ENCODE peak calls at places on chromosomes 11 and 22, in five cellular contexts. J is mesendoderm, Q is brain microvascular endothelial cell, Z is heart left ventricle, N is neuronal stem cell. B is an unnamed sample. For H3K27me3 and H3K36me3, the result is how much of the 10 kb centered on the place peaks cover.

GRCh38 chr11:45337583-45338360 is 51.6 kb upstream of the SYT13 start:
- DNase-seq in J (no peak), Q (no peak), Z (no peak), N (no peak), B (no peak)

GRCh38 chr22:38243007-38243775 is 29.6 kb downstream of the TMEM184B start:
- DNase-seq in J (no peak), Q (peak), Z (peak), N (no peak), B (peak)

GRCh38 chr11:68137833-68138232 is 16.6 kb upstream of the CHKA start:
- DNase-seq in J (no peak), Q (no peak), Z (no peak), N (no peak), B (no peak)

GRCh38 chr22:36191106-36191836 is 10.3 kb downstream of the APOL4 start:
- DNase-seq in J (no peak), Q (no peak), Z (peak), N (no peak), B (peak)

GRCh38 chr11:71138737-71139425 is 113.5 kb downstream of the SHANK2 start:
- DNase-seq in J (no peak), Q (no peak), Z (no peak), N (peak), B (no peak)

GRCh38 chr11:114340311-114341131 is 44.3 kb downstream of the NNMT start:
- DNase-seq in J (peak), Q (peak), Z (peak), N (peak), B (peak)

GRCh38 chr11:134513585-134514120 is 101.6 kb upstream of the B3GAT1 start:
- DNase-seq in J (no peak), Q (no peak), Z (no peak), N (no peak), B (no peak)

GRCh38 chr11:19719960-19720359 is 7.3 kb downstream of the NAV2 start:
- DNase-seq in J (no peak), Q (no peak), Z (no peak), N (no peak), B (no peak)

GRCh38 chr11:93225642-93226041 is 27.9 kb upstream of the SLC36A4 start:
- DNase-seq in J (peak), Q (no peak), Z (no peak), N (no peak), B (no peak)

GRCh38 chr22:44091021-44091721 is 67.1 kb downstream of the PARVB start:
- DNase-seq in J (peak), Q (peak), Z (no peak), N (no peak), B (peak)

GRCh38 chr22:33328789-33329296 is 270.7 kb upstream of the SYN3 start:
- DNase-seq in J (peak), Q (peak), Z (no peak), N (no peak), B (peak)

GRCh38 chr22:45007247-45007945 is 2.4 kb downstream of the PHF21B start:
- DNase-seq in J (peak), Q (peak), Z (peak), N (peak), B (peak)

GRCh38 chr11:10382518-10382917 is 72.5 kb upstream of the AMPD3 start:
- DNase-seq in J (peak), Q (no peak), Z (no peak), N (no peak), B (peak)

GRCh38 chr22:47918276-47918928 is 1156.0 kb downstream of the TBC1D22A start:
- DNase-seq in J (no peak), Q (no peak), Z (no peak), N (no peak), B (no peak)

GRCh38 chr22:25748140-25748539 is 6.2 kb downstream of the MYO18B start:
- DNase-seq in J (no peak), Q (no peak), Z (no peak), N (no peak), B (no peak)

GRCh38 chr11:62217191-62217748 is 8.8 kb downstream of the SCGB2A1 start:
- DNase-seq in J (peak), Q (no peak), Z (no peak), N (no peak), B (no peak)

GRCh38 chr11:61890536-61891330 is 612 bp downstream of the FADS3 start:
- DNase-seq in J (peak), Q (peak), Z (peak), N (no peak), B (peak)

GRCh38 chr11:34313099-34313517 is 44.7 kb downstream of the ABTB2 start:
- DNase-seq in J (no peak), Q (no peak), Z (peak), N (no peak), B (no peak)

GRCh38 chr11:12143461-12144258 is 33.3 kb downstream of the MICAL2 start:
- DNase-seq in J (no peak), Q (peak), Z (no peak), N (no peak), B (no peak)

GRCh38 chr11:77075425-77075905 is 8.7 kb downstream of the CAPN5 start:
- DNase-seq in J (no peak), Q (no peak), Z (no peak), N (no peak), B (no peak)

GRCh38 chr22:48727454-48728058 is 1100.1 kb downstream of the BRD1 start:
- DNase-seq in J (no peak), Q (no peak), Z (no peak), N (no peak), B (no peak)

GRCh38 chr22:20972933-20973577 is 6.0 kb downstream of the AIFM3 start:
- DNase-seq in J (no peak), Q (no peak), Z (no peak), N (no peak), B (no peak)

GRCh38 chr11:75325713-75326438 is 25.6 kb downstream of the ARRB1 start:
- DNase-seq in J (peak), Q (peak), Z (peak), N (no peak), B (peak)

GRCh38 chr11:130720232-130720787 is 196.0 kb downstream of the SNX19 start:
- DNase-seq in J (peak), Q (no peak), Z (no peak), N (no peak), B (no peak)

GRCh38 chr11:6022954-6023353 is 7.6 kb downstream of the OR56A1 start:
- DNase-seq in J (peak), Q (peak), Z (no peak), N (peak), B (no peak)

GRCh38 chr11:35138949-35139881 is at the start of gene CD44:
- DNase-seq in J (peak), Q (peak), Z (peak), N (peak), B (peak)

DNA sequence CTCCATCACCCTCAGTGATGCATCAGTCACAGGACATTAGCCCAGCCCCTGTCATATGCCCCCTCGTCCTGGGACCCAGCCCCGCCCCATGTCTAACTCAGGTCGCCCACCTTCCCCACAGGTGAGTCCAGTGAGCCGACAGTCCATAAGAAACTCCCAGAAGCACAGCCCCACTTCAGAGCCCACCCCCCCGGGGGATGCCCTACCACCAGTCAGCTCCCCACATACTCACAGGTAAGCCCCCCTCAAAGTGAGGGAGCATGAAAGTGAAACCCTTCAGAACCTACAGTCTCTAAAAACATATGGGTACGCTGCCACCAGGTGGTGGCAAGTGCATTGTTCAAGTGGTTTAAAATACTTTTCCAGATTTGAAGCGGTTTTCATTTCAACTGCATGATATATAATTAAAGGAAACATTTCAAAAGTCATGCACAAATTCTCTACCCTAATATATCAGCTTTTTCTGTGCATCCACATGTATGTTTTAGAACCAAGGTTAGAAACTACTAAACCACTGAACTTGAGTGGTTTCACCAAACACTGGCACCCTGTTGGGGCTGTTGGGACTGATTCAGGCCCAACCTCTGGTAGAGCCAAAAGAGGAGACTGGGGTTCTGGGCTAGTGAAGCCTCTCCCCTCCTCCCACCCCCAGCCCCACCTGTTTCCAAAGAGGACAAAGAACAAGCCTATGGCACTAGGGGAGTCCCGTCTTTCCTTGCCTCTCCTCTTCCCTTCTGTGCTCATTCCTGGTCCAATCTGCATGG is 17.3 kb downstream of the EPS8L2 start:
- DNase-seq in J (no peak), Q (no peak), Z (no peak), N (no peak), B (no peak)
- H3K27me3 ChIP-seq in J (under half), Q (under half), Z (under half), N (half or more), B (under half)

GRCh38 chr11:13247606-13248320 is 29.8 kb upstream of the BMAL1 start:
- DNase-seq in J (no peak), Q (no peak), Z (no peak), N (no peak), B (no peak)
- H3K36me3 ChIP-seq in J (under half), Q (under half), Z (under half), N (under half), B (under half)

GRCh38 chr11:57313071-57313787 is 11.5 kb downstream of the TNKS1BP1 start:
- DNase-seq in J (no peak), Q (no peak), Z (peak), N (no peak), B (no peak)

GRCh38 chr11:57310630-57311086 is 14.1 kb downstream of the TNKS1BP1 start:
- DNase-seq in J (no peak), Q (no peak), Z (no peak), N (no peak), B (peak)

GRCh38 chr11:57310091-57310490 is 14.7 kb downstream of the TNKS1BP1 start:
- DNase-seq in J (no peak), Q (no peak), Z (no peak), N (no peak), B (no peak)

GRCh38 chr11:57312511-57313021 is 12.2 kb downstream of the TNKS1BP1 start:
- DNase-seq in J (no peak), Q (no peak), Z (no peak), N (no peak), B (no peak)

DNA sequence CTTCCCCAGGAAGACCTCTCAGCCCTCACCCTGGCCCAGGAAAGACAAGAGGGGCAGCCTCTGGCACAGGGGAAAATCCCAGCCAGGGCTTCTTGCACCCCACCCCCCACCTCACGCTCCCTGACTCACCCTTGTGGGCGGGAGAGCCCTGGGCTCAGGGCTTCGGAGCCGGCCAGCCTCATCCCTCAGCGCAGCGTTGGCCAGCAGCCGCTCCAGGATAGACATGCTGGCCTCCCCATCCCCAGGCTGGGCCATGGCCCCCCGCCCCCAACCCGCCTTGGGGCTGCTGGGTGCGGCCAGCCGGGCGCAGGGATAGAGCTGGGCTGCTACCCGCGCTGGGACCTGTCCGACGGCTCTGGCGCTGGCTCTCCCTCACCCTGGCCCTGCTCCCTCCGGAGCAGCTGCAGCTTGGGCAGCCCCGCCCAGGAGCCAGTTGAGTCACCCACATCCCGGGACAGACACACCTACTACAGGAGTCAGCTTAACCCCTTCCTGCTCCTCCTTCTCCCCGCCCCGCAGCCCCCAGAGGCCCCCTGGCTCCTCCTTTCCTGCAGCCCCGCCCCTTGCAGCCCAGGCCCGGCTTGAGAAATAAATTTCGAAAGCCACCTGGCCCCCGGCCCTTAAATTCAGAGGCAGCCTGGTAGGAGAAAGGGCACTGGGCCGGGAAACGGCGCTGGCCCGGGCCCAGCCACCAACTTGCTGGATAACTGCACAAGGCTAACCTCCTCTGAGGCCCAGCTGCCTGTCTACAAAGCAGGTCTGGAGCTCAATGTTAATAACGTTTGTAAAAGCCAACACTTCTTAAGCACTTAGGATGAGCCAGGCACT is 13.4 kb downstream of the TNKS1BP1 start:
- DNase-seq in J (peak), Q (peak), Z (peak), N (peak), B (peak)
- H3K4me3 ChIP-seq in J (peak), Q (peak), Z (peak), N (peak), B (peak)

DNA sequence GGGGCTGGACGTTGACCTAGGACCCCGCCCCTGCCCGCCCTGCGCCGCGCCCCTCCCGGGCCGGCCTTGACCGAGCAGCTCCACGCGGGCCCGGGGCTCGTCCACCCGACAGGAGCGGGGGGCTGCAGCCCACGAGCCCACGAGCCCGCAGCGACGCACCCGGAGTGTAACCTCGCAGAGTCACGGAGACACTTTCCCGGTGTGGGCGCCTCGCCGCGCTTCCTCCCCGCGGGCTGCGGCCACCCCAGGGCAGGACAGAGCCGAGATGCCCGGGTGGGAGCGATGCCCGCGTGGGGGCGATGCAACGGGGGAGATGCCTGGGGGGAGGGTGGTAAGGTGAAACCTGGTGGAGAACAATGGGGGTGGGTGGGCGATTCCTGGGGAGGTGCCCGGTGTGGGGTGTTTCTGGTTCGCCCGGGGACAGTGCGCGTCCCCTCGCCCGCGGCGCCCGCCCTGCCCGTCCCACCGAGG is 4.9 kb upstream of the ZBED4 start:
- DNase-seq in J (no peak), Q (no peak), Z (peak), N (no peak), B (no peak)
- H3K27me3 ChIP-seq in J (under half), Q (under half), Z (under half), N (half or more), B (under half)

GRCh38 chr22:29510542-29510941 is 30.5 kb downstream of the NEFH start:
- DNase-seq in J (no peak), Q (no peak), Z (no peak), N (no peak), B (no peak)
- H3K36me3 ChIP-seq in J (under half), Q (half or more), Z (half or more), N (half or more), B (half or more)